ENCODE peak calls at places on chromosomes 12 and 14, in seven cellular contexts. V, H, J, I, D, O and L are unnamed samples.

GRCh38 chr14:71529855-71530254 is 402.4 kb upstream of the RGS6 start:
- DNase-seq in V (no peak), H (no peak), J (no peak), I (no peak), D (no peak), O (peak; percentile 62), L (no peak)

GRCh38 chr12:49827351-49828099 is 688 bp downstream of the NCKAP5L start:
- DNase-seq in V (peak; percentile 35), H (peak; percentile 30), J (peak; percentile 73), I (peak; percentile 58), D (no peak), O (peak; percentile 76), L (peak; percentile 79)

GRCh38 chr14:69242311-69243224 is 17.4 kb upstream of the GALNT16 start:
- DNase-seq in V (peak; percentile 25), H (no peak), J (peak; percentile 61), I (peak; percentile 71), D (peak; percentile 47), O (peak; percentile 72), L (peak; percentile 78)

GRCh38 chr14:90620540-90621204 is 195.6 kb downstream of the TTC7B start:
- DNase-seq in V (no peak), H (no peak), J (no peak), I (no peak), D (no peak), O (no peak), L (no peak)

GRCh38 chr12:24902521-24903304 is 46.2 kb downstream of the BCAT1 start:
- DNase-seq in V (no peak), H (no peak), J (peak; percentile 22), I (peak; percentile 31), D (no peak), O (no peak), L (no peak)

GRCh38 chr12:104334581-104334980 is 31.0 kb downstream of the EID3 start:
- DNase-seq in V (no peak), H (no peak), J (no peak), I (no peak), D (no peak), O (no peak), L (no peak)

GRCh38 chr14:99612065-99612736 is 8.2 kb upstream of the CCDC85C start:
- DNase-seq in V (no peak), H (peak; percentile 5), J (no peak), I (no peak), D (no peak), O (no peak), L (no peak)

GRCh38 chr12:45934956-45935355 is 55.4 kb downstream of the SCAF11 start:
- DNase-seq in V (no peak), H (peak; percentile 46), J (no peak), I (no peak), D (no peak), O (no peak), L (no peak)

GRCh38 chr12:122130150-122130549 is 43.9 kb downstream of the IL31 start:
- DNase-seq in V (no peak), H (no peak), J (no peak), I (peak; percentile 36), D (no peak), O (no peak), L (no peak)

GRCh38 chr14:61186793-61187641 is 94.1 kb downstream of the TMEM30B start:
- DNase-seq in V (no peak), H (no peak), J (no peak), I (no peak), D (no peak), O (no peak), L (no peak)

GRCh38 chr12:47891356-47891755 is 13.4 kb downstream of the VDR start:
- DNase-seq in V (no peak), H (no peak), J (no peak), I (no peak), D (no peak), O (no peak), L (no peak)

GRCh38 chr14:99036594-99037293 is 235.3 kb downstream of the BCL11B start:
- DNase-seq in V (no peak), H (no peak), J (no peak), I (no peak), D (no peak), O (no peak), L (no peak)

GRCh38 chr14:82999802-83000201 is 1466.1 kb upstream of the SEL1L start:
- DNase-seq in V (no peak), H (no peak), J (no peak), I (no peak), D (no peak), O (no peak), L (no peak)

GRCh38 chr12:121580959-121581680 is at the start of gene KDM2B:
- DNase-seq in V (no peak), H (peak; percentile 53), J (peak; percentile 30), I (peak; percentile 55), D (no peak), O (no peak), L (peak; percentile 34)

GRCh38 chr14:28926091-28926490 is 159.5 kb downstream of the FOXG1 start:
- DNase-seq in V (no peak), H (no peak), J (no peak), I (no peak), D (no peak), O (no peak), L (no peak)

GRCh38 chr12:39971348-39971747 is 134.5 kb downstream of the SLC2A13 start:
- DNase-seq in V (no peak), H (no peak), J (no peak), I (no peak), D (no peak), O (no peak), L (no peak)

GRCh38 chr12:21296348-21296747 is 38.4 kb downstream of the SLCO1A2 start:
- DNase-seq in V (no peak), H (no peak), J (no peak), I (no peak), D (no peak), O (no peak), L (no peak)

GRCh38 chr14:51228890-51229289 is 11.2 kb upstream of the TMX1 start:
- DNase-seq in V (no peak), H (no peak), J (no peak), I (no peak), D (no peak), O (no peak), L (no peak)

GRCh38 chr12:124545508-124546418 is 21.6 kb downstream of the NCOR2 start:
- DNase-seq in V (no peak), H (no peak), J (no peak), I (no peak), D (no peak), O (no peak), L (no peak)

GRCh38 chr14:98819867-98820206 is 452.2 kb downstream of the BCL11B start:
- DNase-seq in V (no peak), H (no peak), J (no peak), I (no peak), D (no peak), O (no peak), L (no peak)

GRCh38 chr14:61331992-61332657 is 10.7 kb downstream of the PRKCH start:
- DNase-seq in V (no peak), H (no peak), J (no peak), I (no peak), D (no peak), O (no peak), L (peak; percentile 64)

GRCh38 chr12:77795699-77796098 is 35.0 kb upstream of the NAV3 start:
- DNase-seq in V (peak; percentile 37), H (no peak), J (no peak), I (no peak), D (no peak), O (no peak), L (no peak)

GRCh38 chr14:63860146-63860545 is 7.3 kb downstream of the SYNE2 start:
- DNase-seq in V (no peak), H (no peak), J (no peak), I (no peak), D (no peak), O (no peak), L (no peak)

GRCh38 chr12:27521981-27522380 is 2.0 kb upstream of the PPFIBP1 start:
- DNase-seq in V (no peak), H (no peak), J (no peak), I (no peak), D (no peak), O (no peak), L (no peak)

GRCh38 chr14:101929096-101929495 is 35.3 kb upstream of the DYNC1H1 start:
- DNase-seq in V (no peak), H (no peak), J (no peak), I (no peak), D (no peak), O (no peak), L (no peak)

GRCh38 chr12:32305163-32305562 is 94.2 kb upstream of the FGD4 start:
- DNase-seq in V (no peak), H (no peak), J (no peak), I (no peak), D (no peak), O (no peak), L (no peak)

GRCh38 chr12:48815281-48816110 is 2.8 kb upstream of the CACNB3 start:
- DNase-seq in V (peak; percentile 47), H (peak; percentile 59), J (peak; percentile 70), I (peak; percentile 52), D (no peak), O (peak; percentile 81), L (peak; percentile 80)

GRCh38 chr12:119804011-119804641 is 73.0 kb downstream of the CIT start:
- DNase-seq in V (no peak), H (no peak), J (peak; percentile 50), I (peak; percentile 64), D (no peak), O (peak; percentile 47), L (peak; percentile 80)

GRCh38 chr12:15861404-15861803 is 20.8 kb upstream of the STRAP start:
- DNase-seq in V (no peak), H (no peak), J (no peak), I (no peak), D (no peak), O (no peak), L (no peak)

GRCh38 chr14:59318908-59319307 is 130.4 kb downstream of the DAAM1 start:
- DNase-seq in V (no peak), H (no peak), J (no peak), I (no peak), D (no peak), O (peak; percentile 34), L (no peak)

GRCh38 chr12:119245904-119246494 is 67.3 kb downstream of the HSPB8 start:
- DNase-seq in V (no peak), H (no peak), J (no peak), I (no peak), D (no peak), O (peak; percentile 18), L (no peak)

GRCh38 chr12:79183003-79183402 is 318.4 kb downstream of the SYT1 start:
- DNase-seq in V (no peak), H (no peak), J (no peak), I (no peak), D (no peak), O (no peak), L (no peak)

GRCh38 chr12:52691076-52691764 is 11.0 kb upstream of the KRT1 start:
- DNase-seq in V (no peak), H (peak; percentile 16), J (peak; percentile 10), I (no peak), D (no peak), O (no peak), L (peak; percentile 44)

GRCh38 chr14:91092095-91092494 is 21.8 kb upstream of the DGLUCY start:
- DNase-seq in V (no peak), H (no peak), J (no peak), I (no peak), D (no peak), O (no peak), L (no peak)

GRCh38 chr12:93060666-93061413 is 131.7 kb upstream of the EEA1 start:
- DNase-seq in V (no peak), H (no peak), J (no peak), I (no peak), D (no peak), O (peak; percentile 61), L (no peak)